ENCODE peak calls at places on chromosomes 1 and 21, in six cellular contexts. S is body of pancreas, P is HepG2, O is ovary, V is adrenal gland, W is endothelial cell of umbilical vein. R is an unnamed sample. For H3K9me3, the result is how much of the 10 kb centered on the place peaks cover.

GRCh38 chr1:27684176-27684575 is 12.2 kb upstream of the IFI6 start:
- DNase-seq in S (no peak), P (no peak), O (no peak), V (no peak), W (no peak), R (no peak)

GRCh38 chr1:44442791-44443190 is 37.7 kb downstream of the RNF220 start:
- DNase-seq in S (no peak), P (no peak), O (no peak), V (no peak), W (no peak), R (no peak)

GRCh38 chr1:154953611-154954038 is 2.3 kb downstream of the PBXIP1 start:
- DNase-seq in S (no peak), P (no peak), O (no peak), V (no peak), W (no peak), R (no peak)

GRCh38 chr1:156383023-156383422 is 14.0 kb downstream of the RHBG start:
- DNase-seq in S (peak), P (peak), O (peak), V (peak), W (peak), R (no peak)

GRCh38 chr21:31335957-31336738 is 7.9 kb downstream of the TIAM1 start:
- DNase-seq in S (no peak), P (no peak), O (no peak), V (no peak), W (no peak), R (no peak)

GRCh38 chr1:151282883-151283725 is 1.0 kb downstream of the ZNF687 start:
- DNase-seq in S (peak), P (peak), O (peak), V (peak), W (peak), R (no peak)

GRCh38 chr21:26070822-26071425 is 99.6 kb downstream of the APP start:
- DNase-seq in S (no peak), P (no peak), O (peak), V (peak), W (peak), R (no peak)

GRCh38 chr1:78419309-78419708 is 71.5 kb upstream of the PTGFR start:
- DNase-seq in S (no peak), P (no peak), O (no peak), V (no peak), W (no peak), R (no peak)

GRCh38 chr1:236983818-236984217 is 20.4 kb downstream of the MT1HL1 start:
- DNase-seq in S (no peak), P (no peak), O (no peak), V (no peak), W (no peak), R (no peak)

GRCh38 chr1:37262439-37263170 is 211.8 kb upstream of the ZC3H12A start:
- DNase-seq in S (no peak), P (no peak), O (no peak), V (no peak), W (no peak), R (no peak)

GRCh38 chr1:34870395-34870794 is 10.8 kb upstream of the SMIM12 start:
- DNase-seq in S (no peak), P (no peak), O (no peak), V (no peak), W (no peak), R (no peak)

GRCh38 chr1:149942207-149942606 is 5.5 kb upstream of the MTMR11 start:
- DNase-seq in S (no peak), P (peak), O (no peak), V (no peak), W (peak), R (no peak)

GRCh38 chr1:153361129-153362109 is 3.8 kb downstream of the S100A9 start:
- DNase-seq in S (no peak), P (no peak), O (no peak), V (peak), W (no peak), R (no peak)

GRCh38 chr1:81562934-81563333 is 237.8 kb upstream of the ADGRL2 start:
- DNase-seq in S (no peak), P (no peak), O (no peak), V (no peak), W (no peak), R (no peak)

GRCh38 chr1:41404308-41404755 is 43.1 kb downstream of the FOXO6 start:
- DNase-seq in S (no peak), P (no peak), O (no peak), V (no peak), W (peak), R (no peak)

GRCh38 chr1:56477164-56478111 is 101.9 kb downstream of the PLPP3 start:
- DNase-seq in S (peak), P (peak), O (peak), V (peak), W (peak), R (no peak)

GRCh38 chr1:59477286-59477685 is 180.4 kb downstream of the FGGY start:
- DNase-seq in S (no peak), P (no peak), O (no peak), V (peak), W (no peak), R (no peak)

GRCh38 chr1:19739628-19740027 is 60.1 kb downstream of the TMCO4 start:
- DNase-seq in S (no peak), P (no peak), O (no peak), V (no peak), W (no peak), R (no peak)

GRCh38 chr1:201933840-201934430 is 12.4 kb downstream of the LMOD1 start:
- DNase-seq in S (no peak), P (peak), O (no peak), V (no peak), W (no peak), R (no peak)

DNA sequence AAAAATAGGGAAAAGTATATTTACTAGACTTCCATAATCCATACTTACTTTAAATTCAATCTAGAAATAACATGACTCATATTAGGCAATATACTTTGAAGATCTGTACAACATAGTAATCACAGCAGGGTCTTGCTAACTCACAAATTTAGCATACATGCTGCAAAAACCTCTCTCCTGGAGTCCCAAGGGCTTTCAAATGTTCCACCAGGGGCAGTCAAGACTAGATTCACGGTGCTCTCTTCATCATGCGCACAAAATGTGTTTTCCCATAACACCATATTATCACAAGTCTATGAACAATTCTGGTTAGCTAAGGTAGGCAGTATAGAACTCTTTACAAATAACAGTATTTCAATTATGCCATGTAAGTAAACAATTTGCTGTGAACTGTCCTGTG is 45.8 kb downstream of the SSX2IP start:
- DNase-seq in S (no peak), P (no peak), O (no peak), V (no peak), W (no peak), R (no peak)
- TF ChIP-seq CTCF in S (no peak), P (no peak), O (no peak), V (no peak), W (no peak), R (no peak)

GRCh38 chr1:46547481-46548383 is 3.7 kb downstream of the KNCN start:
- DNase-seq in S (no peak), P (peak), O (no peak), V (no peak), W (peak), R (no peak)
- H3K9me3 ChIP-seq in S (under half), P (under half), O (under half), V (under half), W (under half), R (under half)

GRCh38 chr1:113390871-113391642 is 742 bp downstream of the MAGI3 start:
- DNase-seq in S (peak), P (no peak), O (peak), V (peak), W (peak), R (peak)

GRCh38 chr1:113388621-113389355 is 1.5 kb upstream of the MAGI3 start:
- DNase-seq in S (peak), P (peak), O (no peak), V (peak), W (peak), R (peak)

GRCh38 chr1:113391643-113392271 is 1.4 kb downstream of the MAGI3 start:
- DNase-seq in S (peak), P (peak), O (no peak), V (peak), W (peak), R (peak)

GRCh38 chr1:113389356-113389952 is 861 bp upstream of the MAGI3 start:
- DNase-seq in S (no peak), P (no peak), O (no peak), V (no peak), W (no peak), R (no peak)

DNA sequence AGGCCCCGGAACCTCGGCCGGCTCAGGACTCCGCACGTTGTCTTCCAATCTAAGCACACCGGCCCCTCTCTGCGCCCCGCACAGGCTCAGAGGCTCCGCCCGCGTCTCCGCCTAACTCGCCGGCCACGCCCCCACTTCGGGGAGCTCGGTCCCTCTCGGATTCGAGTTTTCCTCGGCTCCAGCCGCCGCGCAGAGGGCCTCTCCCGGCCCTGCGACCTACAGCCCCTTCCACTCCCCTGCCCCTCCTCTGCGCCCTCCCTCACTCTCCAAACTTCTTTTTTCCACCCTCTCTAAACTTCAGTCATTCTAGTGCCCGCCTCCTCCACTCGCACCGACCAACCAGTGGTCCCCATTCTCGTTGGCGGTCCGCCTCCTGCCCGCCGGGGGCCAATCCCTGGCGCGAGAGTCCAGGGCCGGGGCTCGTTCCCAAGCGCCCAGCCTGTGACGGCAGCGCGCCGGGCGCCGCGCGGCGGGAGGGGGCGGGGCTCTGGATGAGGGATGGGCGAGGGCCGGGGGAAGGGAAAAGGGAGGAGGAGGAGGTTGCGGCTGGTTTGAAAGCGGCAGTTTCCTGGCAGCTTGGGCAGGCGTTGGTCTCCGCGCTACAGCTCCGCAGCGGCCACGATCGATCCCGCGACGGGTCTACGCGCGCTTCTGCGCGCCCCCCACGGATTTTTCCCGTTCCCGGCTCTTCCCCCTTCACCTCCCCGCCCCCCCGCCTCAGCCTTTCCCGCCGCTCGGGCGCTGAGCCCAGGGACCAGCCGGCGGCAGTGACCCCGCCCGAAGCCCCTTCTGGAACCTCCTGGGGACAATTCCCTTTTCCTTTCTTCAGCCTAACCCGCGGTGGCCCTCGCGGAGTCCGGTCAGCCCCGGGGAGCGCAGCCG is at the start of gene MAGI3:
- DNase-seq in S (peak), P (peak), O (peak), V (peak), W (peak), R (peak)
- TF ChIP-seq POLR2A in S (peak), P (peak), O (peak), V (peak), W (peak), R (peak)

DNA sequence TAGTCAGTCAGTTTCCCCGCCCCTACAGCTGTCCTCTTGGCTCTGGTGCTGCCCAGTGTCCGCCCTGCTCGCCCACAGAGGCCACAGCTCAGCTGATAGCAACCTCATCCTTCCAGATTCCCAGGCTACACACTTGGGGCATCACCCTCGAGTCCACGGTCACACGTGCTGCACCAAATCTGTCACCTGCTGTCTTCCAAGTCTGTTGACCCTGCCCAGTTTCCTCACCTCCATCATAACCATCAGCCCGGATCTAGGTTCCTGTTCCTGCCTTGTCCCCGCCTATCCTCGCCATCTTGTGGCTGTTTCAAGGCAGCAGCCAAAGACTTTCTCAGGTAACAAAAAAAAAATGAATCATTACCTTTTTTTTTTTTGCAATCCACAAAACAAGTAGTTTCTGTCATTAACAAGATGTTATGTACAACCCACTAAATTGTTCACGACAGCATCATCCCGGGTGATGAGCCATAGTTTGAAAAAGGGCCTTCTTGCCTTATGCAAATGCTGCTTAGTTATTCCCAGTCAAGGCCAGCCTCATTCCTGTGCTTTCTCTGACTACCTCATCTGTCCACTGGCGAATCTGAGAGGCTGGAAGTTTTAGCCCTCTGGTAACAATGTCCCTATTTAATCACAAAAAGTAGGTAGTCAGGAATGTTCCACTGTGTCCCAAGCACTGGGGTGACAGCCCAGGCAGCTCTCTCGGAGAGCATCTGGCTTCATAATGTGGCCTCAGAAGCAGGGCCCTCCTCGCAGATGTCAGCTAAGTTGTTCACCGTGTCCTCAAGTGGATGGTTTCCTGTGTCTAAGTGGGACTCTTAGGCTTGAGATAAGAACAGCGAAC is 4.9 kb upstream of the MIIP start:
- DNase-seq in S (no peak), P (no peak), O (no peak), V (no peak), W (no peak), R (no peak)
- TF ChIP-seq CTCF in S (no peak), P (peak), O (no peak), V (no peak), W (no peak), R (no peak)

GRCh38 chr1:2635271-2636010 is 2.6 kb upstream of the MMEL1 start:
- DNase-seq in S (no peak), P (no peak), O (peak), V (no peak), W (no peak), R (no peak)
- H3K9me3 ChIP-seq in S (under half), P (under half), O (under half), V (under half), W (under half), R (under half)

DNA sequence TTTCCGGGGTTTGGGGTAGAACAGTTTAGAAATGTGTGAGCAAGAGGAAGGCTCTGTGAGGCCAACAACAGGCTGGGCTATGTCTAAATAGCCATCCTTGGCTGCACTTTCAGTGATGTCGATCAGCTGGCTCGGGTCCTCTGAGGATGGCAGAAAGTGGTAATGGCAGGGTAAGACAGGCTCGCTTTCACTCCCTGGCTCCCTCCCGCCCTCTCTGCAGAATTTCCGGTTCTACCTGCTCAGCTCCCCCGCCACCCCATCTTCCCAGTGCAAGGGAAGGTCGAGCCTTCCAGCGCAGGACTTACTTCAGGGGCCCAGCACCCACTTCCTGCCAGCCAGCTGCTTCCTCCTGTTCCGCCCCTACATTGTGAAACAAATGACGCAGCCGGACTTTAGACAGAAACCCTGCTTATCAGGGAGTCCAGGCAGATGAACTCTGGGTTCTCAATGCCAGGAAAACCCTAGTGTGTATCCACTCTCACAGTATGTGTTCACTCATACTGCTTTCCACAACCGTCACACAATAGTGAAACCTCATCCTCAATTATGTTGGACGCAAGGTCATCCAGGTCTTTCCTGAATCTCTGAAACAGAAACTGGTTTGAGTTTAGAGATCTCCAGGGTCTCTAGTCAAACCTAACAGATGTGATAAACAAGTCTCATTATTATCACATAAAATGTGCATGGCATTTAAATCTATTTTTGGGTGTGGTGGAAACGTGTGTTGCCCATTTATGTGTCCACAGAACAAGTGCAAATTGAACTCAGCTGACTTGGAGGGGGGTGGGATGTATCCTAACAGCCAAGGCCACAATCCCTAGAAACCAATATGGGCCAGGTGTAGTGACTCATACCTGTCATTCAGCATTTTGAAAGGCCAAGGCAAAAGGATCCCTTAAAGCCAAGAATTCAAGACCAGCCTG is 7.1 kb downstream of the F11R start:
- DNase-seq in S (peak), P (peak), O (peak), V (peak), W (peak), R (peak)
- TF ChIP-seq POLR2A in S (peak), P (peak), O (peak), V (peak), W (peak), R (no peak)

DNA sequence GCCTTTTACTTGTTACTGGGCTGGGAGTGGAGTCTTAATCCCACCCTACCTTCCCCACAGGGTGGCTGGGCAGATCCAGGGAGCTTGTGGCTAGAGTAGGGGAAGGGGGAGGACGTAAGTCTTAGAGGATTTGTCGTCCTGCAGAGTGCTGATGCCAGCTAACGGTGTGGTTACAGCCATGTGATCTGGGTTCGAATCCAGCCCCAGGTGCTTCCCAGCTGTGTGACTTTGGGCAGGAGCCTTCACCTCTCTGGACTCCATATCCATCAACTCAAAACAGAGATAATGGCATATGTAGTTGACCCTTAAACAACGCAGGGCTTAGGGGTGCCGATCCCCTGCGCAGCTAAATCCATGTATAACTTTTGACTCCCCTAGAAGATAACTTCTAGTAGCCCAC is 108.4 kb upstream of the TMEM51 start:
- DNase-seq in S (no peak), P (no peak), O (no peak), V (no peak), W (no peak), R (no peak)
- TF ChIP-seq CTCF in S (no peak), P (no peak), O (no peak), V (no peak), W (no peak), R (no peak)

R was measured in breast epithelium.